ENCODE peak calls at places on chromosomes 11 and 22, in seven cellular contexts. T is NT2/D1, E is spleen, W is cardiac fibroblast, Q is neural progenitor cell, A is AG10803, U is IMR-90. K is an unnamed sample.

GRCh38 chr11:118338637-118339061 is 3.9 kb downstream of the CD3D start:
- DNase-seq in A (no peak), Q (no peak), T (no peak), W (peak; percentile 7), U (no peak), E (peak; percentile 85), K (peak; percentile 79)

GRCh38 chr22:18067548-18068341 is 10.0 kb upstream of the PEX26 start:
- DNase-seq in W (no peak), Q (no peak), A (peak; percentile 27), E (peak; percentile 68), U (no peak), T (no peak), K (peak; percentile 54)

GRCh38 chr11:105401269-105401809 is 208.5 kb upstream of the GRIA4 start:
- DNase-seq in T (no peak), U (no peak), E (no peak), A (no peak), W (no peak), Q (no peak), K (no peak)

GRCh38 chr11:44275961-44276550 is 33.9 kb downstream of the ALX4 start:
- DNase-seq in U (no peak), W (no peak), A (no peak), Q (no peak), E (peak; percentile 57), T (no peak), K (no peak)

GRCh38 chr22:32847067-32847491 is 45.6 kb downstream of the TIMP3 start:
- DNase-seq in E (no peak), A (no peak), T (no peak), Q (no peak), U (no peak), W (peak; percentile 28), K (no peak)

GRCh38 chr11:132913886-132914285 is 618.4 kb downstream of the OPCML start:
- DNase-seq in U (no peak), A (no peak), T (no peak), W (no peak), Q (no peak), E (no peak), K (no peak)

GRCh38 chr11:74826901-74827300 is 78.3 kb downstream of the RNF169 start:
- DNase-seq in T (no peak), A (no peak), U (no peak), W (no peak), Q (no peak), E (no peak), K (no peak)

GRCh38 chr11:125496465-125496817 is 376 bp upstream of the FEZ1 start:
- DNase-seq in T (no peak), E (no peak), A (no peak), Q (peak; percentile 33), W (no peak), U (no peak), K (peak; percentile 64)

GRCh38 chr11:59754494-59754858 is 700 bp upstream of the STX3 start:
- DNase-seq in Q (peak; percentile 56), A (no peak), U (peak; percentile 3), E (peak; percentile 85), T (peak; percentile 1), W (no peak), K (no peak)

GRCh38 chr22:22787151-22787550 is 100.5 kb upstream of the IGLL5 start:
- DNase-seq in W (no peak), T (no peak), E (no peak), U (no peak), Q (no peak), A (no peak), K (no peak)

GRCh38 chr11:76105637-76106036 is 100.7 kb downstream of the WNT11 start:
- DNase-seq in W (no peak), A (no peak), Q (no peak), E (no peak), T (no peak), U (no peak), K (no peak)

GRCh38 chr22:26975381-26975780 is 318.0 kb downstream of the MIAT start:
- DNase-seq in T (no peak), W (no peak), A (peak; percentile 15), Q (no peak), E (no peak), U (no peak), K (no peak)

GRCh38 chr22:30004689-30005088 is 75.6 kb upstream of the HORMAD2 start:
- DNase-seq in Q (no peak), E (no peak), U (no peak), T (no peak), A (peak; percentile 23), W (peak; percentile 32), K (no peak)

GRCh38 chr11:64591257-64592233 is 525 bp downstream of the SLC22A12 start:
- DNase-seq in T (no peak), Q (no peak), E (peak; percentile 66), U (no peak), A (no peak), W (no peak), K (peak; percentile 63)

GRCh38 chr11:33691051-33691864 is 9.4 kb downstream of the C11orf91 start:
- DNase-seq in Q (no peak), U (no peak), E (no peak), W (no peak), A (no peak), T (no peak), K (no peak)

GRCh38 chr11:16758382-16759024 is 20.1 kb downstream of the C11orf58 start:
- DNase-seq in A (no peak), E (no peak), U (no peak), T (no peak), Q (no peak), W (no peak), K (no peak)

GRCh38 chr11:61679893-61680621 is at the start of gene DAGLA:
- DNase-seq in E (peak; percentile 93), A (peak; percentile 45), U (peak; percentile 43), W (peak; percentile 65), T (no peak), Q (peak; percentile 89), K (peak; percentile 89)

DNA sequence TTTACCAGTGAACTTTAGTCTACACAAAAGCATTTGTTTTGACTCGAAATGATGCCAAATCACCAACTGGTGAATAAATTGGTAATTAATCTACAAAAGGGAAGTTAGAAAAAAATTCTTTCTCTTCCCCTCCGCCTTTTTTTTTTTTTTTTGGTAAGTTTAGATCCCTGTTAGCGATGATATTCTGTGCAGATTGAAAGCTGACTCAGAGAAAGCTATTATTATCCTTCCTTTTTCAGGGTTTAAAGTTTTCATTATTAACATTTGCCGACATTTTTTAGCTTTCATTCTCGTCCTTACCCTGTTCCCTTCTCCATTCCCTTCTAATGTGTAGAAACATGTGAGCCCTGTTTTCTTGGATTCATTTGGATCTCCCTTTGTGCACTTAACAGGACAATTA is 16.8 kb upstream of the NUP160 start:
- DNase-seq in W (no peak), T (no peak), E (no peak), Q (no peak), A (peak; percentile 12), U (no peak), K (no peak)
- H3K4me3 ChIP-seq in W (peak overlapping the region; percentile 11), T (no peak overlapping the region), E (no peak overlapping the region), Q (no peak overlapping the region), A (peak overlapping the region; percentile 15), U (no peak overlapping the region), K (no peak overlapping the region)

GRCh38 chr11:46387456-46387855 is 4.1 kb downstream of the CHRM4 start:
- DNase-seq in Q (no peak), T (no peak), U (no peak), A (no peak), W (no peak), E (no peak), K (no peak)
- H3K4me3 ChIP-seq in Q (no peak overlapping the region), T (no peak overlapping the region), U (no peak overlapping the region), A (no peak overlapping the region), W (no peak overlapping the region), E (no peak overlapping the region), K (no peak overlapping the region)

GRCh38 chr11:127369301-127369968 is 368.9 kb upstream of the KIRREL3 start:
- DNase-seq in W (no peak), T (no peak), A (no peak), U (no peak), Q (no peak), E (no peak), K (no peak)
- H3K4me3 ChIP-seq in W (no peak overlapping the region), T (no peak overlapping the region), A (no peak overlapping the region), U (no peak overlapping the region), Q (no peak overlapping the region), E (no peak overlapping the region), K (no peak overlapping the region)

GRCh38 chr11:121483805-121484478 is 31.2 kb upstream of the SORL1-AS1 start:
- DNase-seq in U (no peak), W (no peak), Q (no peak), E (no peak), A (no peak), T (no peak), K (no peak)

GRCh38 chr11:121479839-121480238 is 27.1 kb upstream of the SORL1-AS1 start:
- DNase-seq in U (no peak), W (no peak), Q (no peak), A (no peak), E (no peak), T (no peak), K (no peak)

GRCh38 chr11:121485221-121485620 is 32.5 kb upstream of the SORL1-AS1 start:
- DNase-seq in U (no peak), Q (no peak), A (no peak), W (no peak), T (no peak), E (no peak), K (no peak)

GRCh38 chr11:121479355-121479754 is 26.6 kb upstream of the SORL1-AS1 start:
- DNase-seq in W (no peak), E (no peak), T (peak; percentile 56), Q (peak; percentile 69), U (no peak), A (no peak), K (no peak)

DNA sequence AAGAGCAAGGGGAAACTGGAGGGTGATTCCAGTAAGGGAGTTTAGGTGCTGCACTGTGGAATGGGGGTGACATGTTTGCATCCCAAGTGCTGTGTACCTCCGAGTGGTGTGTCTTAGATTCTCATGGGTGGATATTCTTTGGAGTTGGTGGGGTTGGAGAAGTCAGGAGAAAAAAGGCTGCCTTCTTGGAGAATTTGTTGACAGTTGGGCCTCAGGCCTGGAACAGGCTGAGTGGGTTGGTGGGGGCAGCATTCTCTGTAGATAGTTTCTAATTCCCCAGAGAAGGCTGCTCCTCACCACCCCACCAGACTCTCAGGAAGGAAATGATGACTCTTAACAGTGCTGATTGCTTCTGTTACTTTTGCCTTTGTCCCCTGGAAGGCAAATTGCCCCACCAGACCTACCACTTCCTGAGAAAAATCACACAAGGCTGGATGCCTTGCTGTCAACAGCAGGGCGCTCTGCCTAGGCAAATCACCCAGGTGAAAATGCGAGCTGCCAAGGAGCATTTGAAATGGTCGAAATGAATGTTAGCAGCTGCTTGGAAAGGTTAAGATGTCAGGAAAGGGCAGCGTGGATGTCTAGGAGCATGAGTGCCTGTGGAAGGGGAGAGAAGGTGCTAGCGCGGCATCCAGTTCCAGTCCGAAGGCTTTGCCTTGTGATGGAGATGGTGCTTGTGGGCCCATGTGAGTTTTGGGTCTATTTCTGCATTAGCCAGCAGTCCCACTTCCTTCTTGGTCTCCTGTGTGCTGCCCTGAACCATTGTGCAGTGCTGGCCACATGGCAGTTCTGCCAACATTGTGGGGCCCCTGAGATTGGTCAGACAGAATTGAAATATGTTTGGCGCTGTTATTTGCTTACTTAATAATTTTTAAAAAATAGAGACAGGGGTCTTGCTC is 29.7 kb upstream of the SORL1-AS1 start:
- DNase-seq in W (peak; percentile 13), E (no peak), U (no peak), Q (no peak), T (no peak), A (no peak), K (no peak)
- H3K4me3 ChIP-seq in W (no peak overlapping the region), E (no peak overlapping the region), U (no peak overlapping the region), Q (no peak overlapping the region), T (no peak overlapping the region), A (no peak overlapping the region), K (no peak overlapping the region)

K was measured in kidney.